ENCODE peak calls at places on chromosomes 5 and 9, in four cellular contexts. S, L, R and K are unnamed samples.

GRCh38 chr5:1526681-1527131 is 2.9 kb upstream of the LPCAT1 start:
- DNase-seq in R (peak), L (no peak), S (no peak), K (no peak)

GRCh38 chr5:180960209-180960608 is 28.4 kb upstream of the BTNL3 start:
- DNase-seq in S (no peak), L (no peak), R (no peak), K (peak)

GRCh38 chr5:170485606-170485911 is 18.3 kb upstream of the KCNIP1 start:
- DNase-seq in L (no peak), R (peak), S (no peak), K (no peak)

GRCh38 chr5:157390179-157390923 is 69.7 kb upstream of the NIPAL4 start:
- DNase-seq in L (peak), S (peak), R (no peak), K (peak)

GRCh38 chr5:179300834-179301233 is 44.4 kb downstream of the ADAMTS2 start:
- DNase-seq in L (no peak), R (peak), S (no peak), K (no peak)

GRCh38 chr5:50699737-50700136 is 33.3 kb downstream of the PARP8 start:
- DNase-seq in R (no peak), S (peak), L (peak), K (peak)

GRCh38 chr9:87798276-87798833 is 72.4 kb downstream of the CTSL start:
- DNase-seq in R (no peak), S (no peak), L (no peak), K (no peak)

GRCh38 chr9:122819791-122820489 is 8.4 kb downstream of the PDCL start:
- DNase-seq in R (peak), S (peak), L (no peak), K (no peak)

GRCh38 chr5:111859533-111860270 is 102.7 kb upstream of the NREP start:
- DNase-seq in R (no peak), S (peak), L (no peak), K (peak)

GRCh38 chr9:129081388-129081889 is 528 bp downstream of the DOLPP1 start:
- DNase-seq in R (no peak), L (no peak), S (no peak), K (peak)

GRCh38 chr9:132114102-132114707 is 34.5 kb upstream of the MED27 start:
- DNase-seq in S (peak), R (peak), L (peak), K (peak)

GRCh38 chr5:118854819-118855218 is 133.5 kb downstream of the DTWD2 start:
- DNase-seq in L (no peak), R (no peak), S (no peak), K (no peak)

GRCh38 chr5:157357823-157358222 is 91.9 kb downstream of the CYFIP2 start:
- DNase-seq in L (no peak), R (no peak), S (no peak), K (no peak)

GRCh38 chr5:149747833-149748366 is 17.8 kb downstream of the PPARGC1B start:
- DNase-seq in R (no peak), S (no peak), L (peak), K (no peak)

GRCh38 chr5:180114304-180115003 is 42.9 kb upstream of the RNF130 start:
- DNase-seq in L (no peak), S (no peak), R (no peak), K (no peak)

GRCh38 chr9:27379311-27380236 is 82.6 kb upstream of the EQTN start:
- DNase-seq in L (no peak), S (no peak), R (no peak), K (no peak)

GRCh38 chr5:140632366-140633080 is 452 bp downstream of the CD14 start:
- DNase-seq in L (peak), R (peak), S (peak), K (peak)

GRCh38 chr9:22216730-22217160 is 207.6 kb upstream of the CDKN2B start:
- DNase-seq in S (peak), R (no peak), L (no peak), K (no peak)

GRCh38 chr9:5389109-5389732 is 48.5 kb downstream of the PLGRKT start:
- DNase-seq in L (peak), R (no peak), S (peak), K (peak)

GRCh38 chr5:4941957-4942830 is 197.9 kb upstream of the ADAMTS16 start:
- DNase-seq in S (no peak), R (no peak), L (no peak), K (no peak)

GRCh38 chr9:121774715-121775613 is 123.5 kb downstream of the DAB2IP start:
- DNase-seq in S (no peak), L (no peak), R (peak), K (no peak)

GRCh38 chr9:70519912-70520724 is 105.7 kb upstream of the KLF9 start:
- DNase-seq in S (no peak), R (no peak), L (no peak), K (no peak)

GRCh38 chr5:90111354-90112070 is 298.0 kb downstream of the CETN3 start:
- DNase-seq in S (no peak), R (no peak), L (no peak), K (peak)

GRCh38 chr9:117487555-117488175 is 72.8 kb upstream of the ASTN2 start:
- DNase-seq in L (peak), R (peak), S (peak), K (peak)

GRCh38 chr5:175688352-175689146 is 30.7 kb downstream of the HRH2 start:
- DNase-seq in R (no peak), L (no peak), S (no peak), K (no peak)

GRCh38 chr5:175230299-175230698 is 213.7 kb downstream of the DRD1 start:
- DNase-seq in S (no peak), L (no peak), R (no peak), K (peak)

GRCh38 chr5:142637871-142638270 is 48.0 kb downstream of the FGF1 start:
- DNase-seq in R (no peak), S (no peak), L (no peak), K (no peak)

GRCh38 chr5:29001666-29002065 is 1963.3 kb upstream of the CDH9 start:
- DNase-seq in S (no peak), R (no peak), L (no peak), K (no peak)

GRCh38 chr9:88676644-88677043 is 141.7 kb downstream of the NXNL2 start:
- DNase-seq in S (no peak), R (no peak), L (no peak), K (no peak)

GRCh38 chr5:36724429-36725332 is 118.3 kb downstream of the SLC1A3 start:
- DNase-seq in R (peak), L (no peak), S (no peak), K (no peak)

GRCh38 chr5:100904259-100904822 is 1.3 kb upstream of the ST8SIA4 start:
- DNase-seq in S (no peak), R (peak), L (no peak), K (no peak)

GRCh38 chr5:150117945-150118560 is 31.7 kb upstream of the CSF1R start:
- DNase-seq in R (peak), L (no peak), S (no peak), K (no peak)

GRCh38 chr5:43631182-43631910 is 28.4 kb downstream of the NNT start:
- DNase-seq in S (peak), R (no peak), L (peak), K (peak)

GRCh38 chr9:134783699-134784039 is 96.9 kb upstream of the FCN2 start:
- DNase-seq in R (no peak), S (no peak), L (no peak), K (no peak)

GRCh38 chr5:124404796-124405195 is 341.6 kb downstream of the ZNF608 start:
- DNase-seq in R (no peak), S (no peak), L (no peak), K (peak)

GRCh38 chr9:96398582-96399334 is 15.2 kb upstream of the SLC35D2 start:
- DNase-seq in S (no peak), R (no peak), L (no peak), K (no peak)

DNA sequence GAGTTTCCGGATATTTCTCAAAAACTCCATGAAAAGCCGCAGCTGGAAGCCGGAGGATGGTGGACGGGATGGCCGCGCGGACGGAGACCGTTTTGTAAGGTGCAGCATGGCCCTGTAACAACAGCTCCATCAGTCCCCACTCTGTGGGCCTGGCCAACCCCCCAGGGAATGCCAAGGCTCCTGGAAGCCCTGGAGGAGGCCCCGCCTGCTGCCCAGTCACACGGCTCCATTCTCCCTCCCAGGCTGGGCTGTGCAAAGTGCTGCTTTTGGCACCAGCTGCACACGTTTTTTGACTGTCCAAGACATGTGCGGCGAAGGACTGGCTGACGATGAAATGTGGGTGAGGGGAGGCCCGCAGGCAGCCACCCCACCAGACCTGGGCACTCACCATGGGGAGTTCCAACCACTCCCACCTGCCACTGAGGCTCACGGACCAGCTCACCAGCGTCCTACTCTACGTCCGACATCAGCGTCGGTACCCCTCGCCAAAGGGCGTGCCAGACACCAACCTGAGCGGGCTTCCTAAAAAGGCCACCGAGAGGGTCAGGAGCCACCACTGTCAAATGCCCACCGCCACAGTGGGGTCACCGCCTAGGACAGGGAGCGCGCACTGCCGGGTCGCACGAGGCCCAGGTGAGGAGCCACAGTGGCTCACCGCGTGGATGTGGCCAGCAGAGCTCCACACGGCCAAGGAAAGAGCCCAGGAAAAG is 27.3 kb downstream of the PNPLA7 start:
- DNase-seq in R (no peak), S (no peak), L (no peak), K (no peak)
- TF ChIP-seq CTCF in R (no peak), S (no peak), L (no peak), K (no peak)

GRCh38 chr5:163695817-163696216 is 190.4 kb downstream of the MAT2B start:
- DNase-seq in L (no peak), S (no peak), R (no peak), K (no peak)

DNA sequence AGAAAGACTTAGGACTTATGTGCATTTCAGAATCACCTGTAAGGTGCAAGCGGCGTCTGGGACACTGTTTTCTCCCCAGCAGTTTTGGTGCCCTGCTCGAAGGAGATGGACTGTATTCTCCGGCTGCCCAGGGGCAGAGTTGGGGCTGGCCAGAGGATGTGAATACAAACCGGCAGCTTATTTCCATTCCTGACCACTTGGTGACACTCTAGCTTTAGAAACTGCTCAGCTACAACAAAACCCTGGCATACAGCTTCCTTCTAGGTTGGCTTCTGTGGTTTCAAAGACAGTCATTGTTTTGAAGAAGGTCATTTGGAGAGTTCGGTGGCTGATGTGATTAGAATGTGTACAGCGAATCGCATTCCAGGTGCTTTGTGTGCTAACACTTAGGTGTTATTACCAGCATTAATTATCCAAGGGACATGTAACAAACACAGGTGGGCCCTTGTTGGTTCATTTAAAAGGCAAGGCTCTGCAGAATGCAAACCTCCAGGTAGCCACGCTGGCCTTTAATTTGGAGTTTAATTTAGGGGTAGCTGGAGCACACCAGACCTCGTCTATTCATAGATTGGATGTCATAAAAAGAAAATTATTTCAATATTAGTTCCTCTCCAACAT is 191.0 kb downstream of the MAT2B start:
- DNase-seq in L (peak), S (peak), R (no peak), K (peak)
- TF ChIP-seq CTCF in L (peak), S (peak), R (no peak), K (peak)

GRCh38 chr5:77494935-77495334 is 2.8 kb upstream of the WDR41 start:
- DNase-seq in S (no peak), R (no peak), L (no peak), K (no peak)

GRCh38 chr5:77491783-77492652 is at the start of gene WDR41:
- DNase-seq in L (peak), R (peak), S (peak), K (peak)

DNA sequence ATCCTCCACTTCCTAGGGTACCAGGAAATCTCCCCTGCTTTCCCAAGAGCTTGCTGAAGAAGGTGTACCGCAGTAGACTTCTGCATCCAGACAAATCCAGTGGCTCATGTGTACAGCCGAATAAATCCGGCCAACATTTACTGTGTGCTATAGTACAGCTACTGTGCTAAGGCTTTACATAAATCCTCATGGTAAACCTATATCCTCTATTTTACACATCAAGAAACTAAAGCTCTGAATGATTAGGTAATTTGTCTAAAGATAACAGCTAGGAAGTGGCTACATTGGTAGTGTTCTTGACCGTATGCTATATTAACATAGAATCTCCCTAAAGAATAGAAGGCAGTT is 511 bp upstream of the WDR41 start:
- DNase-seq in S (no peak), L (no peak), R (no peak), K (no peak)
- TF ChIP-seq CTCF in S (no peak), L (no peak), R (no peak), K (no peak)

GRCh38 chr9:36134761-36135505 is 1.6 kb upstream of the GLIPR2 start:
- DNase-seq in S (no peak), R (no peak), L (no peak), K (no peak)

GRCh38 chr9:36137392-36138004 is 965 bp downstream of the GLIPR2 start:
- DNase-seq in L (no peak), R (no peak), S (peak), K (no peak)

GRCh38 chr9:36136894-36137391 is 410 bp downstream of the GLIPR2 start:
- DNase-seq in R (peak), L (no peak), S (no peak), K (no peak)

GRCh38 chr9:36135791-36136276 is 699 bp upstream of the GLIPR2 start:
- DNase-seq in S (no peak), R (peak), L (peak), K (no peak)

DNA sequence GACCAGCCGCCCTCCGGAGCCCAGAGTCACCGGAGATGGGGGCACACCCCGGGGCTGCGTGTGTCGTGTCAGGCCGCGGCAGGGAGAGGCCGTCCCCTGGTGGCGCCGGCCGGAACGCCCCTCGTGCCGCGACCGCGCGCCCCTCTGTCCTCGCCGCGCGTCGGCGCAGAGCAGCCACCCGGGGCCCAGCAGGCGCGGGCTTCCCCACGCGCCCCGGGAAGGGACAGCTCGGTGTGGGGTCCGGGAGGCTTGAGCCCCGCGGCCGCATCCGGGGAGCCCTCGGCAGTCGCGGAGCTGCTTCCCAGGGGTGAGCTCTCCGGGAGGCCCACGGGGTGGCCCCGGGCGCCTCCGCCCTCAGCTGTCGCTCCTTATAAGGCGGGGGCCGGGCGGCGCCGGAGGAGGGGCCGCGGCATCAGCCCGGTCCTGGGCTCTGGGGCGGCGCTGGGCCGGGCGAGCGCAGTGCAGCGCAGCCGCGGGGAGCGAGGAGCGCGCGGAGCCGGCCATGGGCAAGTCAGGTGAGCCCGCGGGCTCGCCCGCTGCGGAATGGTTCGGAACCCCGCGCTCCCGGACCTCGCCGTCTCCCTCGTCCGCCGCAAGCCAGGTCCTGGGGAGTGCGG is at the start of gene GLIPR2:
- DNase-seq in R (peak), S (peak), L (peak), K (peak)
- TF ChIP-seq CTCF in R (no peak), S (peak), L (no peak), K (no peak)

GRCh38 chr5:126490167-126490937 is 67.1 kb downstream of the GRAMD2B start:
- DNase-seq in L (no peak), R (peak), S (no peak), K (no peak)

GRCh38 chr5:126497506-126497905 is 74.3 kb downstream of the GRAMD2B start:
- DNase-seq in L (no peak), R (peak), S (no peak), K (no peak)

GRCh38 chr5:126488362-126489065 is 65.3 kb downstream of the GRAMD2B start:
- DNase-seq in S (no peak), L (no peak), R (no peak), K (no peak)

GRCh38 chr5:126494393-126494792 is 71.2 kb downstream of the GRAMD2B start:
- DNase-seq in S (no peak), R (no peak), L (no peak), K (no peak)

DNA sequence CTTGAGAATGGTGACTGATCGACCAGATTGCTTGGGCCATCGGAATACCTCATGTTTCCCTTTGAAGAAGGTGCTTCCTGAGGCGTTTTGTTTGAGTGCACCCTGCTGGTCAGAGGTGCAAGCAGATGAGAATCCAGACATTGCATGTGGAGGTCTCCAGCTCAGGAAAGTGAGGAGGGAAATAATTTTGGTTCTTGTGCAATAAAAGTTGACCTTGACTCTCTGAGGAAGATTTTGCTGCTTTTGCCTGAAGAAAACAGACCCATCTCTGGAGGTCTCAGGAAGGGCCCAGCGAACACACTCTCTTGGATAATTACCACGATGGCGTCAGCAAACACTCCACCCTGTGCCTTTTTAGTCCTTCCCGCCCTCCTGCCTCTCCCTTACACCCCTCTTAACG is 69.7 kb downstream of the GRAMD2B start:
- DNase-seq in L (no peak), S (peak), R (no peak), K (no peak)
- TF ChIP-seq CTCF in L (peak), S (peak), R (no peak), K (peak)

DNA sequence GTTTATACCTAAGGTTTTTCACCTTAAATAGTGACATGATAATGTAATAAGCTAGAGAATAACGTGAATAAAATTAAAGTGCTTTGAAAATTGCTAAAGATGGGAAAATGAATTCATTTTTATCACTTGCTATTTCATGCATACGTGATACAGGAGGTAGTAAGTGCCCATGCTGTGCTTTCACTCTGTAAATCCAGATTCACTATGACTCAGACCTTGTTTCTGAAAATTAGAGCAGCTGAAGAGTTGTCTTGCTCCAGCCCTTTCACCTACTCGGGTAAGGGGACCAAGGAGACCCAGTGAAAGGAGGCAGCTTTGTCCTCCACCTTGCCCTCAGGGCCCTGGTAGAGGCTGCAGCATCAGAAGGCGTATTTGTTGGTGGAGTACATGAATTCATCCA is 87.9 kb downstream of the ANKH start:
- DNase-seq in L (no peak), S (no peak), R (no peak), K (no peak)
- TF ChIP-seq CTCF in L (no peak), S (no peak), R (no peak), K (no peak)

GRCh38 chr9:136599811-136600660 is 54.2 kb upstream of the NOTCH1 start:
- DNase-seq in L (no peak), R (no peak), S (no peak), K (no peak)

GRCh38 chr9:136597965-136598364 is 52.1 kb upstream of the NOTCH1 start:
- DNase-seq in L (no peak), R (no peak), S (no peak), K (no peak)

GRCh38 chr9:136596630-136597031 is 50.8 kb upstream of the NOTCH1 start:
- DNase-seq in L (no peak), R (no peak), S (no peak), K (no peak)

GRCh38 chr9:136597141-136597885 is 51.5 kb upstream of the NOTCH1 start:
- DNase-seq in S (no peak), L (peak), R (no peak), K (peak)

GRCh38 chr9:136599074-136599531 is 53.3 kb upstream of the NOTCH1 start:
- DNase-seq in S (no peak), R (no peak), L (no peak), K (no peak)
- TF ChIP-seq CTCF in S (no peak), R (no peak), L (no peak), K (no peak)